ENCODE peak calls at places on chromosomes 7 and 10, in six cellular contexts. One of them, this sample, is unnamed.

GRCh38 chr7:122525355-122525754 is 173.6 kb downstream of the RNF133 start:
- DNase-seq in hypothalamus: no peak
- DNase-seq in GM10248: no peak
- DNase-seq in stimulated activated CD4-positive, alpha-beta T cell treated with anti-CD3 and anti-CD28 coated beads, TNF-alpha, amount 100 ng/mL, for 24 hours: no peak
- DNase-seq in SJSA1: no peak
- DNase-seq in lower leg skin: no peak
- DNase-seq in this sample: no peak

GRCh38 chr7:55534262-55534915 is 37.9 kb downstream of the VOPP1 start:
- DNase-seq in hypothalamus: no peak
- DNase-seq in GM10248: peak
- DNase-seq in stimulated activated CD4-positive, alpha-beta T cell treated with anti-CD3 and anti-CD28 coated beads, TNF-alpha, amount 100 ng/mL, for 24 hours: peak
- DNase-seq in SJSA1: no peak
- DNase-seq in lower leg skin: peak
- DNase-seq in this sample: peak

GRCh38 chr10:78330884-78331283 is 297.2 kb downstream of the RPS24 start:
- DNase-seq in hypothalamus: no peak
- DNase-seq in GM10248: no peak
- DNase-seq in stimulated activated CD4-positive, alpha-beta T cell treated with anti-CD3 and anti-CD28 coated beads, TNF-alpha, amount 100 ng/mL, for 24 hours: no peak
- DNase-seq in SJSA1: peak
- DNase-seq in lower leg skin: no peak
- DNase-seq in this sample: no peak

GRCh38 chr7:93476491-93477344 is 97.8 kb downstream of the CALCR start:
- DNase-seq in hypothalamus: no peak
- DNase-seq in GM10248: no peak
- DNase-seq in stimulated activated CD4-positive, alpha-beta T cell treated with anti-CD3 and anti-CD28 coated beads, TNF-alpha, amount 100 ng/mL, for 24 hours: no peak
- DNase-seq in SJSA1: no peak
- DNase-seq in lower leg skin: no peak
- DNase-seq in this sample: no peak

GRCh38 chr7:421056-421991 is 98.3 kb downstream of the PDGFA start:
- DNase-seq in hypothalamus: no peak
- DNase-seq in GM10248: no peak
- DNase-seq in stimulated activated CD4-positive, alpha-beta T cell treated with anti-CD3 and anti-CD28 coated beads, TNF-alpha, amount 100 ng/mL, for 24 hours: no peak
- DNase-seq in SJSA1: no peak
- DNase-seq in lower leg skin: no peak
- DNase-seq in this sample: no peak

GRCh38 chr7:140625908-140626868 is 14.4 kb downstream of the DENND2A start:
- DNase-seq in hypothalamus: peak
- DNase-seq in GM10248: no peak
- DNase-seq in stimulated activated CD4-positive, alpha-beta T cell treated with anti-CD3 and anti-CD28 coated beads, TNF-alpha, amount 100 ng/mL, for 24 hours: no peak
- DNase-seq in SJSA1: peak
- DNase-seq in lower leg skin: peak
- DNase-seq in this sample: no peak

GRCh38 chr10:43854042-43854441 is 205.4 kb upstream of the ZNF32 start:
- DNase-seq in hypothalamus: no peak
- DNase-seq in GM10248: no peak
- DNase-seq in stimulated activated CD4-positive, alpha-beta T cell treated with anti-CD3 and anti-CD28 coated beads, TNF-alpha, amount 100 ng/mL, for 24 hours: no peak
- DNase-seq in SJSA1: peak
- DNase-seq in lower leg skin: peak
- DNase-seq in this sample: no peak

GRCh38 chr10:29257106-29257783 is 31.6 kb upstream of the LYZL1 start:
- DNase-seq in hypothalamus: no peak
- DNase-seq in GM10248: no peak
- DNase-seq in stimulated activated CD4-positive, alpha-beta T cell treated with anti-CD3 and anti-CD28 coated beads, TNF-alpha, amount 100 ng/mL, for 24 hours: no peak
- DNase-seq in SJSA1: no peak
- DNase-seq in lower leg skin: peak
- DNase-seq in this sample: no peak

GRCh38 chr7:107021600-107021999 is 22.9 kb upstream of the PRKAR2B start:
- DNase-seq in hypothalamus: no peak
- DNase-seq in GM10248: no peak
- DNase-seq in stimulated activated CD4-positive, alpha-beta T cell treated with anti-CD3 and anti-CD28 coated beads, TNF-alpha, amount 100 ng/mL, for 24 hours: no peak
- DNase-seq in SJSA1: no peak
- DNase-seq in lower leg skin: no peak
- DNase-seq in this sample: no peak

GRCh38 chr10:26987851-26988250 is 112.4 kb downstream of the ANKRD26 start:
- DNase-seq in hypothalamus: no peak
- DNase-seq in GM10248: no peak
- DNase-seq in stimulated activated CD4-positive, alpha-beta T cell treated with anti-CD3 and anti-CD28 coated beads, TNF-alpha, amount 100 ng/mL, for 24 hours: no peak
- DNase-seq in SJSA1: no peak
- DNase-seq in lower leg skin: no peak
- DNase-seq in this sample: no peak

GRCh38 chr7:71465741-71466189 is 333.8 kb downstream of the GALNT17 start:
- DNase-seq in hypothalamus: no peak
- DNase-seq in GM10248: no peak
- DNase-seq in stimulated activated CD4-positive, alpha-beta T cell treated with anti-CD3 and anti-CD28 coated beads, TNF-alpha, amount 100 ng/mL, for 24 hours: no peak
- DNase-seq in SJSA1: no peak
- DNase-seq in lower leg skin: no peak
- DNase-seq in this sample: no peak

GRCh38 chr7:131328387-131329175 is 905 bp downstream of the MKLN1 start:
- DNase-seq in hypothalamus: no peak
- DNase-seq in GM10248: no peak
- DNase-seq in stimulated activated CD4-positive, alpha-beta T cell treated with anti-CD3 and anti-CD28 coated beads, TNF-alpha, amount 100 ng/mL, for 24 hours: no peak
- DNase-seq in SJSA1: no peak
- DNase-seq in lower leg skin: no peak
- DNase-seq in this sample: peak

GRCh38 chr10:49744924-49745605 is 17.1 kb downstream of the OGDHL start:
- DNase-seq in hypothalamus: no peak
- DNase-seq in GM10248: peak
- DNase-seq in stimulated activated CD4-positive, alpha-beta T cell treated with anti-CD3 and anti-CD28 coated beads, TNF-alpha, amount 100 ng/mL, for 24 hours: no peak
- DNase-seq in SJSA1: peak
- DNase-seq in lower leg skin: no peak
- DNase-seq in this sample: no peak

GRCh38 chr7:70696139-70696782 is 435.7 kb upstream of the GALNT17 start:
- DNase-seq in hypothalamus: no peak
- DNase-seq in GM10248: no peak
- DNase-seq in stimulated activated CD4-positive, alpha-beta T cell treated with anti-CD3 and anti-CD28 coated beads, TNF-alpha, amount 100 ng/mL, for 24 hours: no peak
- DNase-seq in SJSA1: no peak
- DNase-seq in lower leg skin: no peak
- DNase-seq in this sample: peak

GRCh38 chr7:43314379-43315158 is 202.1 kb downstream of the HECW1 start:
- DNase-seq in hypothalamus: no peak
- DNase-seq in GM10248: no peak
- DNase-seq in stimulated activated CD4-positive, alpha-beta T cell treated with anti-CD3 and anti-CD28 coated beads, TNF-alpha, amount 100 ng/mL, for 24 hours: peak
- DNase-seq in SJSA1: no peak
- DNase-seq in lower leg skin: no peak
- DNase-seq in this sample: no peak

GRCh38 chr10:21976280-21976679 is 27.2 kb downstream of the DNAJC1 start:
- DNase-seq in hypothalamus: no peak
- DNase-seq in GM10248: no peak
- DNase-seq in stimulated activated CD4-positive, alpha-beta T cell treated with anti-CD3 and anti-CD28 coated beads, TNF-alpha, amount 100 ng/mL, for 24 hours: no peak
- DNase-seq in SJSA1: no peak
- DNase-seq in lower leg skin: no peak
- DNase-seq in this sample: no peak

GRCh38 chr10:114821293-114821914 is at the start of gene FHIP2A:
- DNase-seq in hypothalamus: peak
- DNase-seq in GM10248: peak
- DNase-seq in stimulated activated CD4-positive, alpha-beta T cell treated with anti-CD3 and anti-CD28 coated beads, TNF-alpha, amount 100 ng/mL, for 24 hours: peak
- DNase-seq in SJSA1: peak
- DNase-seq in lower leg skin: peak
- DNase-seq in this sample: peak

GRCh38 chr7:110898516-110898915 is 192.4 kb upstream of the LRRN3 start:
- DNase-seq in hypothalamus: no peak
- DNase-seq in GM10248: no peak
- DNase-seq in stimulated activated CD4-positive, alpha-beta T cell treated with anti-CD3 and anti-CD28 coated beads, TNF-alpha, amount 100 ng/mL, for 24 hours: no peak
- DNase-seq in SJSA1: no peak
- DNase-seq in lower leg skin: no peak
- DNase-seq in this sample: no peak

GRCh38 chr10:116169782-116170181 is 103.2 kb downstream of the GFRA1 start:
- DNase-seq in hypothalamus: no peak
- DNase-seq in GM10248: no peak
- DNase-seq in stimulated activated CD4-positive, alpha-beta T cell treated with anti-CD3 and anti-CD28 coated beads, TNF-alpha, amount 100 ng/mL, for 24 hours: no peak
- DNase-seq in SJSA1: no peak
- DNase-seq in lower leg skin: no peak
- DNase-seq in this sample: no peak

GRCh38 chr7:52723606-52724005 is 311.8 kb upstream of the POM121L12 start:
- DNase-seq in hypothalamus: no peak
- DNase-seq in GM10248: no peak
- DNase-seq in stimulated activated CD4-positive, alpha-beta T cell treated with anti-CD3 and anti-CD28 coated beads, TNF-alpha, amount 100 ng/mL, for 24 hours: no peak
- DNase-seq in SJSA1: no peak
- DNase-seq in lower leg skin: no peak
- DNase-seq in this sample: no peak

GRCh38 chr7:18086165-18087030 is 58.8 kb upstream of the PRPS1L1 start:
- DNase-seq in hypothalamus: peak
- DNase-seq in GM10248: peak
- DNase-seq in stimulated activated CD4-positive, alpha-beta T cell treated with anti-CD3 and anti-CD28 coated beads, TNF-alpha, amount 100 ng/mL, for 24 hours: no peak
- DNase-seq in SJSA1: peak
- DNase-seq in lower leg skin: no peak
- DNase-seq in this sample: peak

GRCh38 chr10:54010337-54010736 is 790.7 kb downstream of the PCDH15 start:
- DNase-seq in hypothalamus: no peak
- DNase-seq in GM10248: no peak
- DNase-seq in stimulated activated CD4-positive, alpha-beta T cell treated with anti-CD3 and anti-CD28 coated beads, TNF-alpha, amount 100 ng/mL, for 24 hours: no peak
- DNase-seq in SJSA1: no peak
- DNase-seq in lower leg skin: no peak
- DNase-seq in this sample: no peak

GRCh38 chr10:132280646-132281074 is 27.1 kb downstream of the STK32C start:
- DNase-seq in hypothalamus: no peak
- DNase-seq in GM10248: no peak
- DNase-seq in stimulated activated CD4-positive, alpha-beta T cell treated with anti-CD3 and anti-CD28 coated beads, TNF-alpha, amount 100 ng/mL, for 24 hours: no peak
- DNase-seq in SJSA1: no peak
- DNase-seq in lower leg skin: no peak
- DNase-seq in this sample: no peak

GRCh38 chr10:7082967-7083366 is 327.9 kb downstream of the SFMBT2 start:
- DNase-seq in hypothalamus: no peak
- DNase-seq in GM10248: no peak
- DNase-seq in stimulated activated CD4-positive, alpha-beta T cell treated with anti-CD3 and anti-CD28 coated beads, TNF-alpha, amount 100 ng/mL, for 24 hours: no peak
- DNase-seq in SJSA1: no peak
- DNase-seq in lower leg skin: no peak
- DNase-seq in this sample: no peak

GRCh38 chr7:80831996-80832395 is 86.9 kb downstream of the SEMA3C start:
- DNase-seq in hypothalamus: no peak
- DNase-seq in GM10248: no peak
- DNase-seq in stimulated activated CD4-positive, alpha-beta T cell treated with anti-CD3 and anti-CD28 coated beads, TNF-alpha, amount 100 ng/mL, for 24 hours: no peak
- DNase-seq in SJSA1: no peak
- DNase-seq in lower leg skin: no peak
- DNase-seq in this sample: no peak

GRCh38 chr7:92749327-92749730 is 87.0 kb downstream of the CDK6 start:
- DNase-seq in hypothalamus: no peak
- DNase-seq in GM10248: no peak
- DNase-seq in stimulated activated CD4-positive, alpha-beta T cell treated with anti-CD3 and anti-CD28 coated beads, TNF-alpha, amount 100 ng/mL, for 24 hours: no peak
- DNase-seq in SJSA1: peak
- DNase-seq in lower leg skin: no peak
- DNase-seq in this sample: no peak

GRCh38 chr10:72274213-72274729 is 547 bp downstream of the DDIT4 start:
- DNase-seq in hypothalamus: no peak
- DNase-seq in GM10248: no peak
- DNase-seq in stimulated activated CD4-positive, alpha-beta T cell treated with anti-CD3 and anti-CD28 coated beads, TNF-alpha, amount 100 ng/mL, for 24 hours: no peak
- DNase-seq in SJSA1: no peak
- DNase-seq in lower leg skin: no peak
- DNase-seq in this sample: no peak

GRCh38 chr10:122492955-122493597 is 31.7 kb downstream of the HTRA1 start:
- DNase-seq in hypothalamus: no peak
- DNase-seq in GM10248: no peak
- DNase-seq in stimulated activated CD4-positive, alpha-beta T cell treated with anti-CD3 and anti-CD28 coated beads, TNF-alpha, amount 100 ng/mL, for 24 hours: no peak
- DNase-seq in SJSA1: no peak
- DNase-seq in lower leg skin: peak
- DNase-seq in this sample: no peak

GRCh38 chr7:158228986-158229385 is 358.6 kb downstream of the PTPRN2 start:
- DNase-seq in hypothalamus: no peak
- DNase-seq in GM10248: no peak
- DNase-seq in stimulated activated CD4-positive, alpha-beta T cell treated with anti-CD3 and anti-CD28 coated beads, TNF-alpha, amount 100 ng/mL, for 24 hours: no peak
- DNase-seq in SJSA1: no peak
- DNase-seq in lower leg skin: no peak
- DNase-seq in this sample: peak